ENCODE peak calls at places on chromosomes 11 and 22, in nine cellular contexts. G is mammary epithelial cell; R is AG04450; S is CD4-positive, CD25-positive, alpha-beta regulatory T cell; D is uterus; N is SJSA1; Q is brain microvascular endothelial cell; O is Peyer's patch; M is aorta. H is an unnamed sample.

GRCh38 chr22:37172266-37173245 is 15.5 kb downstream of the C1QTNF6 start:
- DNase-seq in G (no peak), R (no peak), S (no peak), D (no peak), N (no peak), Q (no peak), O (no peak), M (peak), H (no peak)

GRCh38 chr22:29581799-29582198 is 886 bp upstream of the NIPSNAP1 start:
- DNase-seq in G (peak), R (no peak), S (no peak), D (no peak), N (no peak), Q (no peak), O (no peak), M (no peak), H (no peak)

GRCh38 chr11:66663741-66664296 is 13.9 kb downstream of the RBM4B start:
- DNase-seq in G (no peak), R (no peak), S (no peak), D (no peak), N (no peak), Q (no peak), O (no peak), M (no peak), H (no peak)

GRCh38 chr11:10660323-10660722 is 33.2 kb downstream of the IRAG1 start:
- DNase-seq in G (no peak), R (no peak), S (no peak), D (no peak), N (no peak), Q (no peak), O (no peak), M (no peak), H (no peak)

GRCh38 chr11:67054851-67055523 is 1.7 kb upstream of the RHOD start:
- DNase-seq in G (peak), R (no peak), S (no peak), D (no peak), N (no peak), Q (peak), O (peak), M (no peak), H (no peak)

GRCh38 chr11:117488996-117489952 is 161.6 kb downstream of the CEP164 start:
- DNase-seq in G (no peak), R (no peak), S (no peak), D (no peak), N (no peak), Q (no peak), O (no peak), M (no peak), H (no peak)

GRCh38 chr11:11973361-11973800 is 35.0 kb downstream of the DKK3 start:
- DNase-seq in G (no peak), R (no peak), S (no peak), D (peak), N (peak), Q (no peak), O (peak), M (peak), H (peak)

GRCh38 chr11:1918436-1919315 is 827 bp upstream of the TNNT3 start:
- DNase-seq in G (no peak), R (no peak), S (no peak), D (no peak), N (no peak), Q (no peak), O (peak), M (peak), H (no peak)

GRCh38 chr22:35746946-35747703 is 29.5 kb downstream of the APOL5 start:
- DNase-seq in G (no peak), R (peak), S (no peak), D (no peak), N (peak), Q (no peak), O (no peak), M (no peak), H (no peak)

GRCh38 chr11:63574856-63575602 is 11.8 kb upstream of the PLAAT2 start:
- DNase-seq in G (no peak), R (no peak), S (no peak), D (peak), N (no peak), Q (no peak), O (peak), M (peak), H (no peak)

GRCh38 chr11:100072131-100072530 is 615.0 kb upstream of the ARHGAP42 start:
- DNase-seq in G (no peak), R (no peak), S (no peak), D (no peak), N (no peak), Q (no peak), O (no peak), M (no peak), H (no peak)

GRCh38 chr22:37177221-37177620 is 10.8 kb downstream of the C1QTNF6 start:
- DNase-seq in G (no peak), R (no peak), S (no peak), D (no peak), N (no peak), Q (no peak), O (no peak), M (peak), H (no peak)

GRCh38 chr11:96760815-96761214 is 371.0 kb downstream of the JRKL start:
- DNase-seq in G (no peak), R (no peak), S (no peak), D (no peak), N (no peak), Q (no peak), O (no peak), M (no peak), H (no peak)

GRCh38 chr11:27485930-27486773 is 13.6 kb upstream of the LGR4 start:
- DNase-seq in G (peak), R (no peak), S (peak), D (peak), N (peak), Q (peak), O (no peak), M (no peak), H (no peak)

GRCh38 chr11:79396001-79396400 is 44.8 kb downstream of the TENM4 start:
- DNase-seq in G (no peak), R (no peak), S (no peak), D (no peak), N (no peak), Q (no peak), O (no peak), M (no peak), H (no peak)

GRCh38 chr11:19759389-19759788 is 46.8 kb downstream of the NAV2 start:
- DNase-seq in G (no peak), R (no peak), S (no peak), D (no peak), N (no peak), Q (no peak), O (no peak), M (no peak), H (no peak)

GRCh38 chr22:49010901-49011300 is 816.8 kb downstream of the BRD1 start:
- DNase-seq in G (no peak), R (no peak), S (no peak), D (no peak), N (no peak), Q (no peak), O (no peak), M (peak), H (peak)

DNA sequence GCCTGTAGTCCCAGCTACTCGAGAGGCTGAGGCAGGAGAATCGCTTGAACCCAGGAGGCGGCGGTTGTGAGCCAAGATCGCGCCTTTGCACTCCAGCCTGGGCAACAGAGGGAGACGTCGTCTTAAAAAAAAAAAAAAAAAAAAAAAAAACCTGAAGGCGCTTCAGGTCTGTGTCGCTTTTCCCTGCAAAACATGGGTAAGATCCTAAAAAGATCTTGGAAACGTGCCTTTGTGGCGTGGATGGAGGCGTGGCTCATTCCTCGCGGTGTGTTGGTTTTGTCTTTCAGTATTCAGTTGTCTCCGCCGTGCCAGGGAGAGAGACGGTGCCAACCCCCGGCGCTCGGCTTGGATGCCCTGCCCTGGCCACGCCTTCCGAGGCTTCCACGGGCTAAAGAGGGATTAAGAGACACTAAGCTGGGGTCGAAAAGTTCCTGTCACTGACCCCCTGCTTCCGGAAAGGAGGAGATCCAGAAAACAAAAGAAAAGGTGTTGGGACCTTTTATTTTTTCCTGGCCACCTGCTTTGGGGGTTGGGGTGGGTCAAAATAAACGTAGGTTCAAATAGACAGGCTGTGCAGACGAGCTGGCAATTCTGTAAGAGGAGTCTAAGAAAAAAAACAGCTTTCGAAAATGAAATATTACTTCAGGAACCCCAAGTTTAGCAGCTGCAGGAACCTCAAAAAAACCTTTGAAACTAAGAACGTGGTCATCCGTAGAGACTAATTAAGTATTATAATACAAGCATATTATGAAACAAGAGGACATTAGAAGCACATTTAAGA is 1.1 kb upstream of the SLC35F2 start:
- DNase-seq in G (peak), R (no peak), S (peak), D (no peak), N (peak), Q (no peak), O (peak), M (peak), H (peak)
- H3K27ac ChIP-seq in G (peak), R (no peak), S (no peak), D (peak), N (no peak), Q (no peak), O (peak), M (no peak), H (no peak)

DNA sequence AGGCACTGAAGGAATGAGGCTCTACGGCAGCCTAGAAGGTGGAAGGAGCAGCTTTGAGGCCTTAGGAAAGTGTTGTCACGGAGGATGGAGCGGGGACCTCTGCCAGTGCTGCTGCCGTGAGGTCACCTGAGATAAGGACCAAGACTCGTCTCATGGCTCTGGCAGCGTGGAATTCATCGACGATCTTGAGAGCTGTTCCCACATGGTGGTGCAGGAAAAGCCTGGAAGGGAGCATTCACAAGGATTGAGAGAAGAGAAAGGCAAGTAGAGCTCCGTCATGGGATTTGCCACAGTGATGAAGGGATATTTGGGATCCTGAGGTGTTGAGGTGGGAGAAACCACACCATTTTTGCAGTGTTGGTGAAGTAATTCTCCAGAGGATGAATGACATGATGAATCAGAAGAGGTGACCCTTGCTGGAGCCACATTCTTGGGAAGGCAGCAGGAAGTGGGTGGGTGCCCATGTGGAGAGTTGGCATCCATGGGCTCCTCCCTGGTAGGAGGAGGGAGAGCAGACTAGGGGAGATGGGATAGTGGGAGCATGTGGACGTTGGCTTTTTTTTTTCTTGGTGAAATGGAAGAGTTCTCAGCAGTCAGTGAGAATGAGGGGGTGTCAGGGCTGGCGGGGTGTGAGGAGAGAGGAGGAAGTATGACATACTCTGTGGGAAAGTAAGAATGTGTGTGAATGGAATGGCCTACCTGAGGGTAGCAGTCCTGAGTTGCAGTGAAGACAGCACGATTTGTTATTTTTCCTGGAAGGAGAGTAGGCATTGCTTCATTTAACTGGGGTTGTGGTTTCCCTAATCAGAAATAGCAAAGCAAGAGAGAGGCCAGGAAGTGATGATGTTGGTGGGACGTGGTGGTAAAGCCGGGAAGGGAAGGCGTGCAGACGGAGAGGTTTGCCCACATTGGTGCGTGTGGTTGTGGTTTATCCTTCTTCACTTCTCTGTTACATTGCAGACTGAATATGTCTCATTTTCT is 11.1 kb downstream of the PPP6R3 start:
- DNase-seq in G (peak), R (no peak), S (no peak), D (no peak), N (peak), Q (peak), O (no peak), M (peak), H (no peak)
- H3K4me3 ChIP-seq in G (no peak), R (no peak), S (peak), D (no peak), N (no peak), Q (no peak), O (no peak), M (no peak), H (no peak)

GRCh38 chr11:69637601-69637955 is 3.4 kb upstream of the CCND1 start:
- DNase-seq in G (no peak), R (no peak), S (no peak), D (no peak), N (no peak), Q (no peak), O (no peak), M (no peak), H (no peak)

GRCh38 chr11:69635804-69636511 is 5.0 kb upstream of the CCND1 start:
- DNase-seq in G (no peak), R (no peak), S (no peak), D (no peak), N (no peak), Q (no peak), O (no peak), M (peak), H (no peak)

GRCh38 chr11:69636870-69637600 is 3.9 kb upstream of the CCND1 start:
- DNase-seq in G (no peak), R (no peak), S (no peak), D (no peak), N (no peak), Q (no peak), O (no peak), M (peak), H (no peak)

GRCh38 chr11:69635210-69635609 is 5.7 kb upstream of the CCND1 start:
- DNase-seq in G (no peak), R (no peak), S (no peak), D (no peak), N (no peak), Q (no peak), O (no peak), M (peak), H (no peak)

DNA sequence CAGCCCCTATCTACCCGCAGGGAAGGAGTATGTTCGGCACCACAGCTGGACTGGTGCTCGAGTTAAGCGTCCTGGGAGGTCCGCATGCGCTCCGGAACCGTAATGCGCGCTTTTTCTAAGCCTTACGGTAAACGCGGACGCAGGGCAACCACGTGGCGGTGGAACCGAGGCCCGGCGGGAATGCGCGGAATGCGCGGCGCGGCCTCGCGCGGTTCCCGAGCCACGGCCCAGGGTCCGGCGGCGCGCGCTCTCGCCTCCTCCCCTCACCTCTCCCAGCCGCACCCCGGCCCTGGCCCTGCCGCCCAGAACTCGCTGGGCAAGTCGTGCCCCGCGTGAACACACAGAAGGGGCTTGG is 4.5 kb upstream of the CCND1 start:
- DNase-seq in G (no peak), R (peak), S (no peak), D (no peak), N (peak), Q (peak), O (peak), M (peak), H (no peak)
- H3K27ac ChIP-seq in G (no peak), R (peak), S (no peak), D (peak), N (no peak), Q (no peak), O (no peak), M (no peak), H (no peak)

GRCh38 chr11:133953571-133953970 is 3.2 kb downstream of the IGSF9B start:
- DNase-seq in G (no peak), R (no peak), S (no peak), D (no peak), N (no peak), Q (no peak), O (no peak), M (no peak), H (no peak)

GRCh38 chr11:133951484-133952198 is 5.1 kb downstream of the IGSF9B start:
- DNase-seq in G (no peak), R (no peak), S (no peak), D (no peak), N (no peak), Q (peak), O (no peak), M (no peak), H (peak)

GRCh38 chr11:133953999-133954398 is 2.8 kb downstream of the IGSF9B start:
- DNase-seq in G (no peak), R (no peak), S (no peak), D (no peak), N (no peak), Q (no peak), O (no peak), M (no peak), H (no peak)

GRCh38 chr11:133950874-133951483 is 5.8 kb downstream of the IGSF9B start:
- DNase-seq in G (no peak), R (no peak), S (no peak), D (no peak), N (no peak), Q (no peak), O (no peak), M (no peak), H (peak)

DNA sequence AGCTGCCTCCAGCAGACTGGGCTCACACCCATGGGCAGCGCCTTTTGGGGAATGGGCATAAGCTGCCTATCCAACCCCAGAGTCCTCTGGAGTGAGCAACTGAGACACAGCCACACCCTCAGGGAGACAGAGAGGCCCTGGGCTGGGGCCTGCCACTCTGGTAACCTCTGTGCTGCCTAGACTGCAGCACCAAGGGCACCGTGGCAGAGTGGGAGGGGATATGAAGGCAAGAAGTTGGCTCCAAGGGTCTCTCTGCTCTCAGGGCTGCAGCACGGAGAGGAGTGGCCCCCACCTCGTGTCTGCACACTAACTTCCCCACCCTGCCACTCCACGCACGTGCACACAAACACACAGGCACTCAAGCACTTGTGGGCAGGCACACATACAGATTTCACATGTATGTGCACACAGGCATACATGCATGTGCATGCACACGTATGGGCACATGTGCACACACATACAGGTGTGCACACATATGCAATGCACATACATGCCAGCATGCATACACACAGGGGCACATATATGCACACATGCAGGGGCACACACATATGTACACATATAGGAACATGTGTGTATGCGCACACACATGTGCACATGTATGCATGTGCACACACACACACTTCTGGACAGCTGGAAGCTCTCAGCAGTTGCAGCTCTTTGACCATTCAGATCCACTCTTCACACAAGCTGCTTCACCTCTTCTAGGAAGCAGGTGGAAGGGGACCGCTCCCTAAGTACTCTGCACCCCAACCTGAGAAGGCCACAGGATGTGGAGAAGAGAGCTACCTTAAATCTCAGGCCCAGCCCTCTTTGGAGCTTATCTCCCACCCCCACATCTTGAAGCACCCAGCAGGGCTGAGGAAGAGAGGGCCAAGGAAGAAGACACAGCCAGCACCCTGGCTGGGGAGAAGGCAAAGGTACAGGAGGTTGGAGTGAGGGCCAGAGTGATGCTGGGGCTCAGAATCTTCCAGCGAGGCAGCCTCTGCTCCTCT is 4.3 kb downstream of the IGSF9B start:
- DNase-seq in G (no peak), R (no peak), S (no peak), D (no peak), N (no peak), Q (no peak), O (no peak), M (no peak), H (no peak)
- H3K4me3 ChIP-seq in G (no peak), R (no peak), S (no peak), D (peak), N (no peak), Q (no peak), O (no peak), M (no peak), H (peak)

GRCh38 chr11:70405679-70406395 is 7.5 kb downstream of the CTTN start:
- DNase-seq in G (no peak), R (no peak), S (no peak), D (no peak), N (no peak), Q (no peak), O (no peak), M (no peak), H (no peak)
- H3K27ac ChIP-seq in G (no peak), R (no peak), S (no peak), D (no peak), N (no peak), Q (no peak), O (no peak), M (no peak), H (no peak)